ENCODE peak calls at places on chromosomes 6 and 20, in nine cellular contexts. X is mucosa of descending colon; O is CD8-positive, alpha-beta memory T cell; K is astrocyte; R is upper lobe of right lung; V is Caco-2; B is uterus; U is Peyer's patch; W is PC-9. Z is an unnamed sample. For H3K4me1, the result is how much of the 10 kb centered on the place peaks cover.

GRCh38 chr6:130708338-130708737 is 118.9 kb upstream of the SMLR1 start:
- DNase-seq in X (no peak), O (no peak), K (no peak), R (no peak), V (no peak), B (no peak), U (no peak), W (no peak), Z (no peak)

GRCh38 chr6:54315692-54316091 is 7.5 kb downstream of the TINAG start:
- DNase-seq in X (no peak), O (no peak), K (no peak), R (no peak), V (no peak), B (no peak), U (no peak), W (no peak), Z (no peak)

GRCh38 chr20:10059006-10059405 is 24.2 kb downstream of the ANKEF1 start:
- DNase-seq in X (no peak), O (no peak), K (no peak), R (no peak), V (no peak), B (no peak), U (no peak), W (no peak), Z (no peak)

GRCh38 chr20:48383252-48383651 is 444.5 kb downstream of the PREX1 start:
- DNase-seq in X (no peak), O (no peak), K (no peak), R (no peak), V (no peak), B (no peak), U (no peak), W (no peak), Z (no peak)

GRCh38 chr6:112149719-112150263 is 62.4 kb downstream of the FAM229B start:
- DNase-seq in X (no peak), O (no peak), K (no peak), R (no peak), V (no peak), B (peak), U (no peak), W (no peak), Z (no peak)

GRCh38 chr20:47126709-47127108 is 229.8 kb downstream of the ZMYND8 start:
- DNase-seq in X (no peak), O (no peak), K (peak), R (no peak), V (no peak), B (no peak), U (no peak), W (no peak), Z (no peak)

GRCh38 chr6:25960689-25961088 is 1.9 kb upstream of the TRIM38 start:
- DNase-seq in X (no peak), O (no peak), K (no peak), R (no peak), V (no peak), B (no peak), U (no peak), W (no peak), Z (no peak)

GRCh38 chr6:14550817-14551216 is 433.2 kb downstream of the CD83 start:
- DNase-seq in X (no peak), O (no peak), K (no peak), R (no peak), V (no peak), B (no peak), U (no peak), W (no peak), Z (no peak)

GRCh38 chr6:111664565-111665039 is 58.9 kb upstream of the TRAF3IP2 start:
- DNase-seq in X (no peak), O (no peak), K (no peak), R (no peak), V (no peak), B (no peak), U (no peak), W (no peak), Z (no peak)

GRCh38 chr6:163750436-163751031 is 336.0 kb downstream of the QKI start:
- DNase-seq in X (no peak), O (no peak), K (no peak), R (no peak), V (no peak), B (no peak), U (no peak), W (no peak), Z (no peak)

GRCh38 chr6:126195625-126196236 is 144.2 kb upstream of the CENPW start:
- DNase-seq in X (no peak), O (no peak), K (no peak), R (no peak), V (no peak), B (no peak), U (no peak), W (no peak), Z (no peak)

GRCh38 chr6:82704048-82704447 is 340.4 kb downstream of the TPBG start:
- DNase-seq in X (no peak), O (no peak), K (peak), R (no peak), V (no peak), B (no peak), U (no peak), W (no peak), Z (no peak)

GRCh38 chr6:1720620-1721322 is 111.1 kb downstream of the FOXC1 start:
- DNase-seq in X (no peak), O (no peak), K (no peak), R (no peak), V (no peak), B (no peak), U (no peak), W (no peak), Z (peak)

GRCh38 chr6:79134699-79135474 is 56.8 kb upstream of the PHIP start:
- DNase-seq in X (no peak), O (no peak), K (no peak), R (no peak), V (no peak), B (no peak), U (no peak), W (no peak), Z (no peak)

GRCh38 chr20:35698298-35699126 is 640 bp downstream of the NFS1 start:
- DNase-seq in X (no peak), O (no peak), K (no peak), R (peak), V (peak), B (no peak), U (no peak), W (no peak), Z (no peak)

GRCh38 chr6:154852700-154853099 is 119.5 kb downstream of the SCAF8 start:
- DNase-seq in X (no peak), O (no peak), K (peak), R (no peak), V (no peak), B (no peak), U (no peak), W (peak), Z (no peak)

GRCh38 chr6:145247677-145248419 is 487.5 kb downstream of the EPM2A start:
- DNase-seq in X (no peak), O (no peak), K (peak), R (no peak), V (no peak), B (no peak), U (no peak), W (peak), Z (no peak)

GRCh38 chr6:138331984-138332383 is 45.7 kb upstream of the SMIM28 start:
- DNase-seq in X (no peak), O (no peak), K (no peak), R (no peak), V (no peak), B (no peak), U (no peak), W (no peak), Z (no peak)

GRCh38 chr20:17612287-17612974 is 42.6 kb downstream of the DSTN start:
- DNase-seq in X (peak), O (peak), K (peak), R (peak), V (peak), B (no peak), U (peak), W (no peak), Z (no peak)

GRCh38 chr6:2625581-2625980 is 125.1 kb downstream of the MYLK4 start:
- DNase-seq in X (no peak), O (no peak), K (peak), R (no peak), V (no peak), B (no peak), U (no peak), W (no peak), Z (no peak)

GRCh38 chr20:1811621-1812498 is 83.3 kb upstream of the SIRPA start:
- DNase-seq in X (no peak), O (no peak), K (peak), R (no peak), V (no peak), B (no peak), U (no peak), W (peak), Z (no peak)
- H3K4me1 ChIP-seq in X (under half), O (under half), K (half or more), R (under half), V (under half), B (under half), U (under half), W (half or more), Z (under half)

GRCh38 chr6:13275435-13275989 is 52.8 kb downstream of the TBC1D7 start:
- DNase-seq in X (no peak), O (no peak), K (no peak), R (no peak), V (no peak), B (no peak), U (no peak), W (no peak), Z (no peak)
- H3K4me1 ChIP-seq in X (under half), O (under half), K (under half), R (under half), V (under half), B (under half), U (under half), W (under half), Z (under half)

GRCh38 chr6:30781697-30782424 is 37.5 kb upstream of the IER3 start:
- DNase-seq in X (peak), O (no peak), K (peak), R (peak), V (no peak), B (peak), U (peak), W (peak), Z (no peak)
- H3K4me1 ChIP-seq in X (under half), O (under half), K (under half), R (half or more), V (under half), B (under half), U (under half), W (half or more), Z (under half)

GRCh38 chr6:149013932-149014331 is 267.1 kb downstream of the UST start:
- DNase-seq in X (no peak), O (no peak), K (no peak), R (no peak), V (no peak), B (no peak), U (no peak), W (no peak), Z (no peak)
- H3K4me1 ChIP-seq in X (under half), O (under half), K (under half), R (under half), V (under half), B (under half), U (under half), W (under half), Z (under half)

GRCh38 chr6:158907931-158908330 is 88.8 kb upstream of the EZR start:
- DNase-seq in X (no peak), O (no peak), K (no peak), R (no peak), V (no peak), B (no peak), U (no peak), W (no peak), Z (no peak)
- H3K4me1 ChIP-seq in X (under half), O (under half), K (under half), R (under half), V (under half), B (under half), U (under half), W (under half), Z (under half)

GRCh38 chr6:63543001-63543400 is 29.3 kb upstream of the LOC128125822 start:
- DNase-seq in X (no peak), O (no peak), K (no peak), R (no peak), V (no peak), B (no peak), U (no peak), W (no peak), Z (no peak)

GRCh38 chr6:63543982-63544381 is 28.3 kb upstream of the LOC128125822 start:
- DNase-seq in X (no peak), O (no peak), K (no peak), R (no peak), V (no peak), B (no peak), U (no peak), W (no peak), Z (no peak)

GRCh38 chr6:63549076-63549475 is 23.2 kb upstream of the LOC128125822 start:
- DNase-seq in X (no peak), O (no peak), K (no peak), R (no peak), V (no peak), B (no peak), U (no peak), W (no peak), Z (no peak)

GRCh38 chr6:63546236-63546635 is 26.0 kb upstream of the LOC128125822 start:
- DNase-seq in X (no peak), O (no peak), K (no peak), R (no peak), V (no peak), B (no peak), U (no peak), W (no peak), Z (no peak)

GRCh38 chr6:63546697-63547096 is 25.6 kb upstream of the LOC128125822 start:
- DNase-seq in X (no peak), O (no peak), K (no peak), R (no peak), V (no peak), B (no peak), U (no peak), W (no peak), Z (no peak)
- H3K4me1 ChIP-seq in X (under half), O (under half), K (under half), R (under half), V (under half), B (under half), U (under half), W (under half), Z (under half)